ENCODE peak calls at places on chromosomes 7 and 10, in four cellular contexts. A, Z, T and E are unnamed samples.

GRCh38 chr10:73456187-73456890 is 23.0 kb upstream of the MSS51 start:
- DNase-seq in Z (no peak), A (no peak), T (no peak), E (no peak)

GRCh38 chr10:24617771-24618396 is 105.8 kb downstream of the ARHGAP21 start:
- DNase-seq in A (peak; percentile 6), Z (peak; percentile 75), T (peak; percentile 46), E (no peak)

GRCh38 chr7:148348466-148348865 is 242.1 kb upstream of the C7orf33 start:
- DNase-seq in Z (no peak), T (no peak), A (peak; percentile 24), E (no peak)

GRCh38 chr7:27808626-27809025 is 68.7 kb downstream of the TAX1BP1 start:
- DNase-seq in Z (no peak), T (no peak), A (peak; percentile 70), E (peak; percentile 17)

GRCh38 chr7:116280803-116281202 is 70.5 kb downstream of the TES start:
- DNase-seq in Z (no peak), T (no peak), A (no peak), E (no peak)

GRCh38 chr7:55534916-55535636 is 37.2 kb downstream of the VOPP1 start:
- DNase-seq in T (peak; percentile 54), Z (no peak), A (no peak), E (no peak)

GRCh38 chr10:71769279-71769823 is 4.0 kb downstream of the VSIR start:
- DNase-seq in A (no peak), Z (no peak), T (peak; percentile 21), E (no peak)

GRCh38 chr10:3046941-3047621 is 20.3 kb upstream of the PFKP start:
- DNase-seq in Z (peak; percentile 25), T (no peak), A (no peak), E (no peak)

GRCh38 chr10:23341004-23341403 is 3.6 kb downstream of the C10orf67 start:
- DNase-seq in A (no peak), Z (no peak), T (peak; percentile 47), E (no peak)

GRCh38 chr10:5629789-5630436 is 36.5 kb downstream of the ASB13 start:
- DNase-seq in A (peak; percentile 78), Z (peak; percentile 79), T (peak; percentile 66), E (peak; percentile 69)

GRCh38 chr10:49512121-49512809 is 26.7 kb downstream of the ERCC6 start:
- DNase-seq in Z (peak; percentile 55), A (peak; percentile 48), T (peak; percentile 56), E (no peak)

GRCh38 chr10:97234403-97234802 is 48.6 kb upstream of the SLIT1 start:
- DNase-seq in A (peak; percentile 66), Z (peak; percentile 39), T (peak; percentile 44), E (peak; percentile 7)

GRCh38 chr10:109963439-109963838 is 40.1 kb upstream of the XPNPEP1 start:
- DNase-seq in A (no peak), Z (no peak), T (no peak), E (no peak)

GRCh38 chr10:23534761-23535160 is 95.9 kb downstream of the OTUD1 start:
- DNase-seq in T (no peak), A (no peak), Z (no peak), E (peak; percentile 64)